ENCODE peak calls at places on chromosomes 2 and 18, in four cellular contexts. R is PC-9, K is SK-N-SH, X is neural progenitor cell. Y is an unnamed sample.

GRCh38 chr2:72630767-72631166 is 195.1 kb downstream of the EXOC6B start:
- DNase-seq in X (no peak), K (no peak), R (no peak), Y (no peak)

GRCh38 chr2:64524604-64525322 is 635 bp downstream of the AFTPH start:
- DNase-seq in R (no peak), X (peak; percentile 78), K (peak; percentile 78), Y (peak; percentile 42)

GRCh38 chr18:11096839-11097750 is 52.3 kb downstream of the PIEZO2 start:
- DNase-seq in R (no peak), K (no peak), X (no peak), Y (no peak)

GRCh38 chr18:2997846-2998599 is 14.9 kb downstream of the LPIN2 start:
- DNase-seq in X (no peak), R (no peak), K (no peak), Y (no peak)

GRCh38 chr2:25286723-25287483 is 54.8 kb downstream of the DNMT3A start:
- DNase-seq in K (no peak), R (no peak), X (no peak), Y (no peak)

GRCh38 chr2:60297296-60298010 is 256.0 kb downstream of the BCL11A start:
- DNase-seq in X (peak; percentile 37), R (no peak), K (no peak), Y (no peak)

GRCh38 chr18:11398625-11399024 is 210.8 kb upstream of the SLC35G4 start:
- DNase-seq in X (no peak), K (no peak), R (no peak), Y (no peak)

GRCh38 chr2:42922790-42923631 is 130.6 kb upstream of the HAAO start:
- DNase-seq in K (no peak), X (no peak), R (no peak), Y (no peak)

GRCh38 chr2:102042196-102043041 is 50.7 kb downstream of the IL1R2 start:
- DNase-seq in K (no peak), R (no peak), X (no peak), Y (no peak)

GRCh38 chr18:31454066-31454708 is 6.6 kb downstream of the DSG3 start:
- DNase-seq in X (no peak), K (no peak), R (peak; percentile 49), Y (no peak)

GRCh38 chr2:48946444-48947048 is 191.0 kb upstream of the LHCGR start:
- DNase-seq in X (peak; percentile 74), K (peak; percentile 60), R (peak; percentile 24), Y (peak; percentile 72)

GRCh38 chr2:104866122-104866864 is 12.4 kb downstream of the POU3F3 start:
- DNase-seq in X (no peak), R (no peak), K (no peak), Y (no peak)

GRCh38 chr2:127270663-127271062 is 23.3 kb downstream of the ERCC3 start:
- DNase-seq in K (no peak), X (no peak), R (no peak), Y (no peak)

GRCh38 chr18:80124131-80124530 is 15.1 kb downstream of the ADNP2 start:
- DNase-seq in R (no peak), X (no peak), K (no peak), Y (no peak)

DNA sequence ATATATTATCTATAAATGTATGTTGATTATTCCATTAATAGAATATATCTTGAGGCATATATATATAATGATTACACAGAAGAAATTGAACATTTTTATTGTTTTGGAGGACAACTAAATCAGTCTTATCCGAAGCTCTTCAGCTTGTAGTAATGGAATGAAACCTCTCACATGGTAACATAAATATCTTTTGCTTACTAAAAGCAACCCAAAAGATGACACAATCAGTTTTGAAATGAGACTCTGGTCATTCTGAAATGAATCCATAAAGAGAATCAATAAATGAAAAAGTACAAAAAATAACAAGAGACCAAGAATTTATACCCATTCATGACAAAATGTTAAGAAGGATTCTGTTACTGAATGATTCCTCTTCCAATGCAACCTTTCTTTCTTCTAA is 110.2 kb downstream of the FIGN start:
- DNase-seq in K (no peak), X (no peak), R (no peak), Y (no peak)
- TF ChIP-seq CTCF in K (no peak), X (no peak), R (no peak), Y (no peak)

GRCh38 chr2:36355890-36356198 is 266 bp downstream of the CRIM1 start:
- DNase-seq in R (no peak), X (no peak), K (no peak), Y (no peak)
- H3F3A ChIP-seq in R (peaks cover 22% of the 10 kb centered on the region), X (peaks cover 24% of the 10 kb centered on the region), K (peaks cover 44% of the 10 kb centered on the region), Y (peaks cover 21% of the 10 kb centered on the region)

DNA sequence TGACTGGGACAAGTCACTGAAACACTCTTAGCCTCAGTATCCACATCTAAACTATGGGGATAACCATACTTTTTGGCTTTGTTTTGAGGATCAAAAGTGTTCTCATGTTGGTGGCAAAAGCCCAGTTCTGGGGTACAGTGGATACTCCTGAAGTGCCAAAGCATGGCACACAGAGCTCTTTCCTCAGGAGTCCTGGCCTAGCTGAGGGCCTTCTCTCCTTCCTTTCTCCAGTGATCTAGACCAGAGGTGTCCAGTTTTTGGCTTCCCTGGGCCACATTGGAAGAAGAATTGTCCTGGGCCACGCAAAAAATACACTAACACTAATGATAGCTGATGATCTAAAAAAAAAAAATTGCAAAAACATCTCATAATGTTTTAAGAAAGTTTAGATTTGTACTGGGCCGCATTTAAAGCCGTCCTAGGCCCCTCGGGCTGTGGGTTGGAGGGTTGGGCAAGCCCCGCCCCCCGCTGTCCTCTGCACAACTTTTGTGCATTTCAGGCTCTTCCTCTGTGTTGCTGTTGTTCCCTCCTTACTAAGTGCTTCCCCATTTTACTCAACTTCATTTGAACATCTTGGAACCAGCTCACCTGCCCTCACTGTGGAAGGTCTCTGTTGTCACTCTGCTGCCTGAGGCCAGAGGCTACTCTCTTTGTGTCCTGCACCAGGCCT is 337.0 kb downstream of the CYRIA start:
- DNase-seq in X (no peak), K (no peak), R (no peak), Y (no peak)
- H2AFZ ChIP-seq in X (peak overlapping the region; percentile 13), K (no peak overlapping the region), R (no peak overlapping the region), Y (no peak overlapping the region)

GRCh38 chr18:55477537-55478300 is 110.3 kb downstream of the TCF4 start:
- DNase-seq in R (no peak), X (no peak), K (no peak), Y (peak; percentile 55)
- TF ChIP-seq CTCF in R (no peak), X (no peak), K (peak; percentile 47), Y (peak; percentile 19)

DNA sequence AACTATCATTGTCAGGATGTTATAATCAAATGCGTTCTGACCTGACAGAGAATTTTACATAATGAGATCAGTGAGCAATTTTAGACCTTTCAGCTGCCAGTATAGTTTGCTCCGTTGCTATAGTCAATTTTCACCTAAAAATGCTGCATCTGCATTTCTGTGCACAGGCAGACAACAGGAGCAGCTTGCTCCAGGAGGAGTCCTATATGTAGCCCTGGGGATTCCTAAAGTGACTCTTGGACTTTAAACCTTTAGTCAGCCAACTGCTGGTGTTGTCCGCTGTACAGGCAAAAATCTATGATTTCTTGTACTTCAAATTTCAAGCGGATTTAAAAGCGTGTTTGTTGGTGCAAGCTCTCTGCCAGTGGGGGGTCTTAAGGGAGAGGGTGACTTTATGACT is 25.7 kb downstream of the SLC16A14 start:
- DNase-seq in K (no peak), X (no peak), R (no peak), Y (no peak)
- H3F3A ChIP-seq in K (no peaks in the 10 kb centered on the region), X (no peaks in the 10 kb centered on the region), R (no peaks in the 10 kb centered on the region), Y (no peaks in the 10 kb centered on the region)

DNA sequence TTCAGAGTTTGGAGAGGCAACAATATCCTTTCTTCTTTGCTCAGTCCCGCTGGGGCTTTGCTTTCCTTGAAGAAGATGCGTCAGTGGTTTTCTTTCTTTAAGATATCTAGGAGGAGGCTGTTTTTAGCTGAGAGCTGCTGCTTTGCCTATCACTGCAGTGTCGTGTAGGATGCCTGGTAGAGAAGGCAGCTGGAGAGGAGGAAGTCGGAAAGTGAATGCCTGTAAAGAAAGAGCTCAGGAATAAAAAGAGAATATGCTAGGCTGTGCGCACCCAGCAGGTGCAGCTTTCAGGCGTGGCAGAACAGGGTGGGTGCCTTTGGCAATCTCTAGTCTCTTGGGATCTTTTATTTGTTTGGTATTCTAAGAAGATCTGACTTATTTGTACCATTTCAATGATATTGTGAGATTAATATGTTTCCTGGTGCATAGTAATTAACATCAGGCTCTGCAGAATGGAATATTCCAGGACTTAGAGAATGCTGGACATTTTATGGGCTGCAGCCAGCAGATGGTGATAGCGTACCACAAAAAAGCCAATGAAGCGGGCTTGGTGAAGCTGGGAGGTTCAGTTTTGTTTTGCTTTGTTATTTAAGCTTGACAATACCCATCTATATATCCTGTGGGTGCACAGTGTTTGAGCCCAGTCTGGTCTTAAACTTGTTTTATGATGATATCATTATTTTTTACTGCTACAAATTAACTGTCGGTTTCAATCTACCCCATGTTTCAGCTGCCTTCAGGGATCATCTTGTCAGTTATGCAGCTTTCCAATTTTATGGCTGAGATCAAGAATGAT is 34.9 kb downstream of the CAVIN2 start:
- DNase-seq in X (peak; percentile 70), R (peak; percentile 43), K (peak; percentile 54), Y (peak; percentile 68)
- H2AFZ ChIP-seq in X (peak overlapping the region; percentile 73), R (no peak overlapping the region), K (no peak overlapping the region), Y (peak overlapping the region; percentile 7)

GRCh38 chr2:207046642-207047213 is 107.4 kb downstream of the CPO start:
- DNase-seq in R (no peak), K (no peak), X (no peak), Y (peak; percentile 40)
- TF ChIP-seq CTCF in R (no peak), K (no peak), X (no peak), Y (peak; percentile 24)

Y was measured in MM.1S.